ENCODE peak calls at places on chromosomes 12 and 14, in eight cellular contexts. G, O, D, N, A, M, P and V are unnamed samples.

GRCh38 chr14:22900088-22900799 is 17.2 kb downstream of the REM2 start:
- DNase-seq in G (peak; percentile 66), O (no peak), D (peak; percentile 82), N (peak; percentile 60), A (no peak), M (peak; percentile 35), P (no peak), V (no peak)

GRCh38 chr12:22103418-22103817 is 57.4 kb downstream of the CMAS start:
- DNase-seq in G (no peak), O (no peak), D (no peak), N (no peak), A (no peak), M (no peak), P (no peak), V (no peak)

GRCh38 chr12:89571481-89572190 is 45.8 kb upstream of the POC1B start:
- DNase-seq in G (no peak), O (peak; percentile 67), D (no peak), N (no peak), A (no peak), M (no peak), P (no peak), V (no peak)

GRCh38 chr14:101005447-101005846 is 101.9 kb upstream of the RTL1 start:
- DNase-seq in G (peak; percentile 68), O (no peak), D (no peak), N (no peak), A (no peak), M (no peak), P (no peak), V (no peak)

GRCh38 chr14:102389261-102389660 is 26.5 kb downstream of the TECPR2 start:
- DNase-seq in G (no peak), O (no peak), D (no peak), N (no peak), A (no peak), M (no peak), P (no peak), V (no peak)

GRCh38 chr12:131346578-131347344 is 364.1 kb upstream of the SFSWAP start:
- DNase-seq in G (no peak), O (no peak), D (no peak), N (no peak), A (no peak), M (no peak), P (no peak), V (no peak)

GRCh38 chr14:31265701-31266398 is 58.3 kb upstream of the HECTD1 start:
- DNase-seq in G (no peak), O (no peak), D (no peak), N (no peak), A (no peak), M (no peak), P (no peak), V (no peak)

GRCh38 chr14:100384819-100385813 is 62.0 kb downstream of the SLC25A47 start:
- DNase-seq in G (peak; percentile 87), O (no peak), D (peak; percentile 94), N (no peak), A (no peak), M (no peak), P (no peak), V (no peak)

GRCh38 chr14:58560208-58560607 is 77.6 kb upstream of the DACT1 start:
- DNase-seq in G (no peak), O (no peak), D (no peak), N (no peak), A (no peak), M (no peak), P (no peak), V (no peak)

GRCh38 chr14:92135269-92135668 is 13.5 kb downstream of the CPSF2 start:
- DNase-seq in G (peak; percentile 27), O (no peak), D (peak; percentile 75), N (no peak), A (no peak), M (no peak), P (no peak), V (no peak)

GRCh38 chr12:82862069-82862841 is 175.5 kb downstream of the TMTC2 start:
- DNase-seq in G (no peak), O (no peak), D (no peak), N (no peak), A (no peak), M (no peak), P (no peak), V (no peak)

GRCh38 chr12:81274619-81275018 is 196.7 kb downstream of the ACSS3 start:
- DNase-seq in G (no peak), O (no peak), D (no peak), N (no peak), A (no peak), M (no peak), P (no peak), V (no peak)

GRCh38 chr14:66284346-66284745 is 201.8 kb upstream of the CCDC196 start:
- DNase-seq in G (no peak), O (no peak), D (no peak), N (no peak), A (no peak), M (no peak), P (no peak), V (peak; percentile 19)

GRCh38 chr12:46362895-46363581 is 9.5 kb downstream of the SLC38A2 start:
- DNase-seq in G (no peak), O (no peak), D (no peak), N (no peak), A (no peak), M (no peak), P (no peak), V (no peak)

GRCh38 chr14:93044116-93044515 is 71.6 kb downstream of the ITPK1 start:
- DNase-seq in G (no peak), O (no peak), D (no peak), N (no peak), A (no peak), M (no peak), P (no peak), V (no peak)

GRCh38 chr12:124327362-124328043 is 32.6 kb downstream of the RFLNA start:
- DNase-seq in G (no peak), O (no peak), D (no peak), N (no peak), A (no peak), M (no peak), P (no peak), V (no peak)

GRCh38 chr12:106068296-106068695 is 70.5 kb downstream of the NUAK1 start:
- DNase-seq in G (no peak), O (no peak), D (no peak), N (no peak), A (no peak), M (no peak), P (no peak), V (no peak)

GRCh38 chr12:21711376-21711775 is 53.7 kb upstream of the LDHB start:
- DNase-seq in G (no peak), O (no peak), D (no peak), N (no peak), A (no peak), M (no peak), P (no peak), V (no peak)

GRCh38 chr14:65286443-65286842 is 126.1 kb upstream of the FUT8 start:
- DNase-seq in G (peak; percentile 58), O (no peak), D (no peak), N (no peak), A (no peak), M (no peak), P (no peak), V (no peak)

GRCh38 chr12:96199465-96199864 is 5.3 kb downstream of the ELK3 start:
- DNase-seq in G (no peak), O (no peak), D (no peak), N (no peak), A (no peak), M (no peak), P (no peak), V (no peak)

GRCh38 chr12:130965214-130965613 is 11.5 kb downstream of the ADGRD1 start:
- DNase-seq in G (no peak), O (no peak), D (no peak), N (no peak), A (no peak), M (no peak), P (no peak), V (no peak)

GRCh38 chr14:102020058-102020971 is 55.9 kb downstream of the DYNC1H1 start:
- DNase-seq in G (no peak), O (peak; percentile 38), D (no peak), N (peak; percentile 20), A (no peak), M (peak; percentile 8), P (no peak), V (peak; percentile 71)